ENCODE peak calls at places on chromosomes 13 and 19, in six cellular contexts. One of them, this sample, is unnamed.

GRCh38 chr13:21319869-21320641 is 139.0 kb downstream of the ZDHHC20 start:
- DNase-seq in IMR-90: no peak
- DNase-seq in hepatocyte: no peak
- DNase-seq in mesendoderm: no peak
- DNase-seq in endothelial cell of umbilical vein: no peak
- DNase-seq in lower lobe of right lung: no peak
- DNase-seq in this sample: no peak

GRCh38 chr19:37989855-37990254 is 82.8 kb downstream of the SIPA1L3 start:
- DNase-seq in IMR-90: no peak
- DNase-seq in hepatocyte: no peak
- DNase-seq in mesendoderm: peak; percentile 65
- DNase-seq in endothelial cell of umbilical vein: no peak
- DNase-seq in lower lobe of right lung: no peak
- DNase-seq in this sample: no peak

GRCh38 chr19:40588110-40588854 is 11.6 kb downstream of the SHKBP1 start:
- DNase-seq in IMR-90: no peak
- DNase-seq in hepatocyte: no peak
- DNase-seq in mesendoderm: no peak
- DNase-seq in endothelial cell of umbilical vein: peak; percentile 42
- DNase-seq in lower lobe of right lung: no peak
- DNase-seq in this sample: no peak

GRCh38 chr19:12772323-12772722 is 3.0 kb downstream of the HOOK2 start:
- DNase-seq in IMR-90: no peak
- DNase-seq in hepatocyte: no peak
- DNase-seq in mesendoderm: no peak
- DNase-seq in endothelial cell of umbilical vein: no peak
- DNase-seq in lower lobe of right lung: no peak
- DNase-seq in this sample: no peak

GRCh38 chr13:27283906-27284523 is 13.4 kb downstream of the RASL11A start:
- DNase-seq in IMR-90: no peak
- DNase-seq in hepatocyte: no peak
- DNase-seq in mesendoderm: no peak
- DNase-seq in endothelial cell of umbilical vein: peak; percentile 26
- DNase-seq in lower lobe of right lung: no peak
- DNase-seq in this sample: peak; percentile 6

GRCh38 chr13:65149687-65150086 is 2080.4 kb downstream of the PCDH9 start:
- DNase-seq in IMR-90: no peak
- DNase-seq in hepatocyte: no peak
- DNase-seq in mesendoderm: no peak
- DNase-seq in endothelial cell of umbilical vein: no peak
- DNase-seq in lower lobe of right lung: no peak
- DNase-seq in this sample: no peak

GRCh38 chr13:49635599-49636433 is 7.5 kb downstream of the ARL11 start:
- DNase-seq in IMR-90: peak; percentile 43
- DNase-seq in hepatocyte: no peak
- DNase-seq in mesendoderm: peak; percentile 83
- DNase-seq in endothelial cell of umbilical vein: no peak
- DNase-seq in lower lobe of right lung: no peak
- DNase-seq in this sample: no peak

GRCh38 chr13:22114630-22115311 is 443.9 kb downstream of the FGF9 start:
- DNase-seq in IMR-90: peak; percentile 78
- DNase-seq in hepatocyte: no peak
- DNase-seq in mesendoderm: no peak
- DNase-seq in endothelial cell of umbilical vein: no peak
- DNase-seq in lower lobe of right lung: peak; percentile 60
- DNase-seq in this sample: no peak

GRCh38 chr19:3608750-3609322 is 2.2 kb upstream of the TBXA2R start:
- DNase-seq in IMR-90: no peak
- DNase-seq in hepatocyte: no peak
- DNase-seq in mesendoderm: no peak
- DNase-seq in endothelial cell of umbilical vein: peak; percentile 12
- DNase-seq in lower lobe of right lung: peak; percentile 51
- DNase-seq in this sample: no peak

GRCh38 chr19:16222806-16223205 is 25.1 kb downstream of the AP1M1 start:
- DNase-seq in IMR-90: peak; percentile 57
- DNase-seq in hepatocyte: no peak
- DNase-seq in mesendoderm: no peak
- DNase-seq in endothelial cell of umbilical vein: no peak
- DNase-seq in lower lobe of right lung: no peak
- DNase-seq in this sample: no peak

GRCh38 chr13:67281476-67281875 is 51.3 kb upstream of the PCDH9 start:
- DNase-seq in IMR-90: no peak
- DNase-seq in hepatocyte: no peak
- DNase-seq in mesendoderm: no peak
- DNase-seq in endothelial cell of umbilical vein: no peak
- DNase-seq in lower lobe of right lung: no peak
- DNase-seq in this sample: no peak

GRCh38 chr19:56765107-56765506 is 75.4 kb downstream of the PEG3 start:
- DNase-seq in IMR-90: no peak
- DNase-seq in hepatocyte: no peak
- DNase-seq in mesendoderm: peak; percentile 64
- DNase-seq in endothelial cell of umbilical vein: no peak
- DNase-seq in lower lobe of right lung: peak; percentile 50
- DNase-seq in this sample: peak; percentile 64

GRCh38 chr13:106088094-106088493 is 447.4 kb downstream of the EFNB2 start:
- DNase-seq in IMR-90: peak; percentile 11
- DNase-seq in hepatocyte: no peak
- DNase-seq in mesendoderm: no peak
- DNase-seq in endothelial cell of umbilical vein: no peak
- DNase-seq in lower lobe of right lung: no peak
- DNase-seq in this sample: no peak

GRCh38 chr19:5292453-5292842 is 48.2 kb downstream of the PTPRS start:
- DNase-seq in IMR-90: peak; percentile 23
- DNase-seq in hepatocyte: peak; percentile 72
- DNase-seq in mesendoderm: no peak
- DNase-seq in endothelial cell of umbilical vein: no peak
- DNase-seq in lower lobe of right lung: no peak
- DNase-seq in this sample: no peak

GRCh38 chr13:113932060-113932459 is 41.8 kb downstream of the C13orf46 start:
- DNase-seq in IMR-90: no peak
- DNase-seq in hepatocyte: no peak
- DNase-seq in mesendoderm: no peak
- DNase-seq in endothelial cell of umbilical vein: no peak
- DNase-seq in lower lobe of right lung: no peak
- DNase-seq in this sample: no peak

GRCh38 chr19:23882493-23882892 is 32.2 kb upstream of the ZNF726 start:
- DNase-seq in IMR-90: no peak
- DNase-seq in hepatocyte: peak; percentile 25
- DNase-seq in mesendoderm: no peak
- DNase-seq in endothelial cell of umbilical vein: no peak
- DNase-seq in lower lobe of right lung: no peak
- DNase-seq in this sample: no peak

GRCh38 chr13:105997436-105998232 is 537.8 kb downstream of the EFNB2 start:
- DNase-seq in IMR-90: no peak
- DNase-seq in hepatocyte: no peak
- DNase-seq in mesendoderm: no peak
- DNase-seq in endothelial cell of umbilical vein: no peak
- DNase-seq in lower lobe of right lung: no peak
- DNase-seq in this sample: no peak

GRCh38 chr13:103350147-103350546 is 283.9 kb upstream of the SLC10A2 start:
- DNase-seq in IMR-90: no peak
- DNase-seq in hepatocyte: no peak
- DNase-seq in mesendoderm: no peak
- DNase-seq in endothelial cell of umbilical vein: no peak
- DNase-seq in lower lobe of right lung: no peak
- DNase-seq in this sample: no peak
- H3K4me1 ChIP-seq in IMR-90: no peaks in the 10 kb centered on the region
- H3K4me1 ChIP-seq in hepatocyte: no peaks in the 10 kb centered on the region
- H3K4me1 ChIP-seq in mesendoderm: no peaks in the 10 kb centered on the region
- H3K4me1 ChIP-seq in endothelial cell of umbilical vein: no peaks in the 10 kb centered on the region
- H3K4me1 ChIP-seq in lower lobe of right lung: no peaks in the 10 kb centered on the region
- H3K4me1 ChIP-seq in this sample: no peaks in the 10 kb centered on the region

GRCh38 chr13:73075546-73075945 is 16.7 kb downstream of the KLF5 start:
- DNase-seq in IMR-90: no peak
- DNase-seq in hepatocyte: peak; percentile 56
- DNase-seq in mesendoderm: peak; percentile 89
- DNase-seq in endothelial cell of umbilical vein: no peak
- DNase-seq in lower lobe of right lung: peak; percentile 51
- DNase-seq in this sample: peak; percentile 54
- H3K4me1 ChIP-seq in IMR-90: peaks cover 15% of the 10 kb centered on the region
- H3K4me1 ChIP-seq in hepatocyte: peaks cover 35% of the 10 kb centered on the region
- H3K4me1 ChIP-seq in mesendoderm: peaks cover 7% of the 10 kb centered on the region
- H3K4me1 ChIP-seq in endothelial cell of umbilical vein: peaks cover 2% of the 10 kb centered on the region
- H3K4me1 ChIP-seq in lower lobe of right lung: no peaks in the 10 kb centered on the region
- H3K4me1 ChIP-seq in this sample: peaks cover 41% of the 10 kb centered on the region

GRCh38 chr19:51715850-51716249 is 7.9 kb downstream of the HAS1 start:
- DNase-seq in IMR-90: no peak
- DNase-seq in hepatocyte: no peak
- DNase-seq in mesendoderm: no peak
- DNase-seq in endothelial cell of umbilical vein: no peak
- DNase-seq in lower lobe of right lung: no peak
- DNase-seq in this sample: no peak

GRCh38 chr19:51712461-51713081 is 11.2 kb downstream of the HAS1 start:
- DNase-seq in IMR-90: peak; percentile 35
- DNase-seq in hepatocyte: peak; percentile 57
- DNase-seq in mesendoderm: peak; percentile 88
- DNase-seq in endothelial cell of umbilical vein: no peak
- DNase-seq in lower lobe of right lung: no peak
- DNase-seq in this sample: peak; percentile 20

GRCh38 chr19:51711702-51712101 is 12.1 kb downstream of the HAS1 start:
- DNase-seq in IMR-90: no peak
- DNase-seq in hepatocyte: no peak
- DNase-seq in mesendoderm: no peak
- DNase-seq in endothelial cell of umbilical vein: no peak
- DNase-seq in lower lobe of right lung: no peak
- DNase-seq in this sample: no peak

GRCh38 chr19:51714848-51715247 is 8.9 kb downstream of the HAS1 start:
- DNase-seq in IMR-90: no peak
- DNase-seq in hepatocyte: no peak
- DNase-seq in mesendoderm: no peak
- DNase-seq in endothelial cell of umbilical vein: no peak
- DNase-seq in lower lobe of right lung: no peak
- DNase-seq in this sample: no peak

GRCh38 chr19:51713319-51714285 is 10.2 kb downstream of the HAS1 start:
- DNase-seq in IMR-90: no peak
- DNase-seq in hepatocyte: no peak
- DNase-seq in mesendoderm: no peak
- DNase-seq in endothelial cell of umbilical vein: no peak
- DNase-seq in lower lobe of right lung: no peak
- DNase-seq in this sample: no peak
- H3K4me1 ChIP-seq in IMR-90: no peaks in the 10 kb centered on the region
- H3K4me1 ChIP-seq in hepatocyte: no peaks in the 10 kb centered on the region
- H3K4me1 ChIP-seq in mesendoderm: no peaks in the 10 kb centered on the region
- H3K4me1 ChIP-seq in endothelial cell of umbilical vein: no peaks in the 10 kb centered on the region
- H3K4me1 ChIP-seq in lower lobe of right lung: no peaks in the 10 kb centered on the region
- H3K4me1 ChIP-seq in this sample: no peaks in the 10 kb centered on the region

GRCh38 chr13:98450012-98450411 is 126.9 kb downstream of the STK24 start:
- DNase-seq in IMR-90: peak; percentile 37
- DNase-seq in hepatocyte: no peak
- DNase-seq in mesendoderm: no peak
- DNase-seq in endothelial cell of umbilical vein: no peak
- DNase-seq in lower lobe of right lung: no peak
- DNase-seq in this sample: no peak

GRCh38 chr13:98450495-98451167 is 126.3 kb downstream of the STK24 start:
- DNase-seq in IMR-90: no peak
- DNase-seq in hepatocyte: no peak
- DNase-seq in mesendoderm: peak; percentile 53
- DNase-seq in endothelial cell of umbilical vein: no peak
- DNase-seq in lower lobe of right lung: no peak
- DNase-seq in this sample: peak; percentile 74

GRCh38 chr13:98448642-98448928 is 128.3 kb downstream of the STK24 start:
- DNase-seq in IMR-90: no peak
- DNase-seq in hepatocyte: no peak
- DNase-seq in mesendoderm: no peak
- DNase-seq in endothelial cell of umbilical vein: no peak
- DNase-seq in lower lobe of right lung: no peak
- DNase-seq in this sample: no peak

GRCh38 chr13:98447881-98448641 is 128.8 kb downstream of the STK24 start:
- DNase-seq in IMR-90: no peak
- DNase-seq in hepatocyte: peak; percentile 48
- DNase-seq in mesendoderm: peak; percentile 77
- DNase-seq in endothelial cell of umbilical vein: peak; percentile 45
- DNase-seq in lower lobe of right lung: no peak
- DNase-seq in this sample: peak; percentile 39

GRCh38 chr13:98449273-98449672 is 127.6 kb downstream of the STK24 start:
- DNase-seq in IMR-90: no peak
- DNase-seq in hepatocyte: no peak
- DNase-seq in mesendoderm: no peak
- DNase-seq in endothelial cell of umbilical vein: no peak
- DNase-seq in lower lobe of right lung: no peak
- DNase-seq in this sample: no peak
- H3K4me1 ChIP-seq in IMR-90: peaks cover 9% of the 10 kb centered on the region
- H3K4me1 ChIP-seq in hepatocyte: peaks cover 6% of the 10 kb centered on the region
- H3K4me1 ChIP-seq in mesendoderm: peaks cover 5% of the 10 kb centered on the region
- H3K4me1 ChIP-seq in endothelial cell of umbilical vein: no peaks in the 10 kb centered on the region
- H3K4me1 ChIP-seq in lower lobe of right lung: peaks cover 19% of the 10 kb centered on the region
- H3K4me1 ChIP-seq in this sample: peaks cover 21% of the 10 kb centered on the region

This sample was measured in thyroid gland.